ENCODE peak calls at places on chromosomes 16 and 17, in six cellular contexts. R is Panc1; B is lung; W is CD8-positive, alpha-beta T cell; E is upper lobe of right lung; U is tibial artery. Z is an unnamed sample. For H3K27me3, the result is how much of the 10 kb centered on the place peaks cover.

GRCh38 chr17:18921912-18922451 is 30.0 kb upstream of the SLC5A10 start:
- DNase-seq in R (no peak), B (no peak), W (no peak), E (no peak), U (no peak), Z (no peak)

GRCh38 chr17:41307647-41308046 is 1.5 kb downstream of the KRTAP16-1 start:
- DNase-seq in R (no peak), B (no peak), W (no peak), E (peak), U (no peak), Z (peak)

GRCh38 chr16:23700509-23700908 is 12.5 kb downstream of the ERN2 start:
- DNase-seq in R (no peak), B (no peak), W (no peak), E (no peak), U (no peak), Z (no peak)

GRCh38 chr17:63772801-63773271 is 561 bp downstream of the CCDC47 start:
- DNase-seq in R (no peak), B (no peak), W (no peak), E (no peak), U (no peak), Z (no peak)

GRCh38 chr17:36933174-36934143 is 3.8 kb upstream of the LHX1 start:
- DNase-seq in R (no peak), B (no peak), W (no peak), E (peak), U (no peak), Z (no peak)

GRCh38 chr16:70151391-70151790 is 22.2 kb upstream of the CLEC18C start:
- DNase-seq in R (no peak), B (no peak), W (no peak), E (no peak), U (no peak), Z (no peak)

GRCh38 chr17:5526821-5527598 is 40.6 kb downstream of the MIS12 start:
- DNase-seq in R (peak), B (no peak), W (no peak), E (peak), U (peak), Z (peak)

GRCh38 chr17:60390881-60391418 is 983 bp downstream of the USP32 start:
- DNase-seq in R (no peak), B (no peak), W (peak), E (no peak), U (peak), Z (peak)

GRCh38 chr16:86121611-86122010 is 222.6 kb downstream of the IRF8 start:
- DNase-seq in R (no peak), B (no peak), W (peak), E (no peak), U (no peak), Z (no peak)

GRCh38 chr16:4796982-4797804 is 2.0 kb downstream of the SMIM22 start:
- DNase-seq in R (no peak), B (no peak), W (no peak), E (no peak), U (no peak), Z (no peak)

GRCh38 chr16:68356249-68356918 is 45.6 kb downstream of the PRMT7 start:
- DNase-seq in R (no peak), B (no peak), W (peak), E (no peak), U (no peak), Z (no peak)

GRCh38 chr16:30948956-30949654 is at the start of gene ORAI3:
- DNase-seq in R (no peak), B (peak), W (peak), E (peak), U (peak), Z (peak)

GRCh38 chr17:37717627-37718382 is 27.1 kb downstream of the HNF1B start:
- DNase-seq in R (no peak), B (peak), W (no peak), E (peak), U (no peak), Z (no peak)

GRCh38 chr16:74865922-74866598 is 91.4 kb upstream of the FA2H start:
- DNase-seq in R (no peak), B (no peak), W (no peak), E (no peak), U (no peak), Z (no peak)

GRCh38 chr17:35080536-35080935 is 17.0 kb upstream of the RFFL start:
- DNase-seq in R (no peak), B (no peak), W (no peak), E (no peak), U (no peak), Z (no peak)

DNA sequence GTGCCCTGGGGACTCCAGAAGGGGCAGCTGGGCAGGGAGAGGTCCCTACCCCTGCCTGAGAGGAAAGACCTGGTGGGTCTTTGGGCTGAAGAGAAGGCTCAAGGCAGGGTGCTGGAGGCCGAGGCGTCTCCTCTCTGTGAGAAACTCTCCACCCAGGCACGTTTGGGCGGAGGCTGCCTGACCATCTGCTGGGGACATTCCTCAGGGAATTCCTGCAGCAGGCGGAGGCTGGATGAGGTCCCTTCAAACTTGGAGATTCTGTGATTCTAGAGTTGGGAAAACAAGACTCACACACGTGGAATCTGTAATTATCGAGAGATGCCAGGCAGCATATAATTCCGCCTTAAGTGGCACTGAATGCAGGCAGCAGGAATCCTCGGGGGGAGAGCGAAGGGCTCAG is 21.1 kb upstream of the PHF12 start:
- DNase-seq in R (no peak), B (no peak), W (no peak), E (no peak), U (no peak), Z (no peak)
- H3K27ac ChIP-seq in R (no peak), B (no peak), W (no peak), E (no peak), U (no peak), Z (no peak)

GRCh38 chr17:4445731-4446130 is 12.0 kb downstream of the SPNS3 start:
- DNase-seq in R (no peak), B (no peak), W (no peak), E (no peak), U (no peak), Z (no peak)

GRCh38 chr17:4444782-4445473 is 11.2 kb downstream of the SPNS3 start:
- DNase-seq in R (no peak), B (peak), W (no peak), E (peak), U (peak), Z (peak)

GRCh38 chr17:4448197-4448980 is 14.6 kb downstream of the SPNS3 start:
- DNase-seq in R (no peak), B (no peak), W (no peak), E (no peak), U (no peak), Z (no peak)

GRCh38 chr17:4449736-4450135 is 16.0 kb downstream of the SPNS3 start:
- DNase-seq in R (no peak), B (peak), W (no peak), E (peak), U (no peak), Z (no peak)

DNA sequence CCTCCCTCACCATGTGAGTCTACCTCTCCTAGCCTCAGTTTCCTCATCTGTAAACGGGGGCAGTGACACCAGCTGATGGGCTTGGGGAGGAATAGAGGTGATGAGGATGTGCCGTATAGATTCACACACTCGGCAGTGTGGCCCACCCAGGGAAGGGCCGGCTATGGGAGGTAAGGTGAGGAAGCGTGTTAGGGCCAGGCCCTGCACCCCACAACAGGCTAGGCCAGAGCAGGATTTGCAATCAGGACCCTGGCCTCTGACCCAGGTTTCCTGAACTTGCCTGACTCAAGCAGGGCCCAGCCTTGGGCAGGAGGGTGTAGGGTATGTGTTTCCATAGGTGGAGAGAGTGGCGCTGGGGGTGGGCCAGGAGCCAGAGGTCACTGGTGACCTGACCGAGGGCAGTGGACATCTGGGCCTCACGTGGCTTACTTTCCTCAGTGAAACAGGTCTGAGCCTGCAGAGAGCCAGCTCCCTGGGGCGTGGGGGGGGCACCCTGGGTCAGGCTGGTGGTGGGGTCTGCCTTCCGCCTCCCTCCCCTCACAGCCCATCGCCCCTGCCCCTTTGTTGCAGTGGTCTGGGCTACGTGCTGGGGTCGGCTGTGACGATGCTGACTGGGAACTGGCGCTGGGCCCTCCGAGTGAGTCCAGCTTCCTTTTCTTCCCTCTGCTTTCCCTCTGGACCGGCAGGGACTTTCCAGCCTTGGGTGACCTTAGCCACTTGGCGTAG is 12.7 kb downstream of the SPNS3 start:
- DNase-seq in R (no peak), B (no peak), W (no peak), E (no peak), U (no peak), Z (no peak)
- TF ChIP-seq CTCF in R (no peak), B (no peak), W (no peak), E (no peak), U (no peak), Z (no peak)

GRCh38 chr17:81162491-81162890 is 2.8 kb upstream of the PVALEF start:
- DNase-seq in R (no peak), B (no peak), W (no peak), E (no peak), U (no peak), Z (no peak)
- H3K27me3 ChIP-seq in R (under half), B (under half), W (under half), E (under half), U (half or more), Z (under half)

DNA sequence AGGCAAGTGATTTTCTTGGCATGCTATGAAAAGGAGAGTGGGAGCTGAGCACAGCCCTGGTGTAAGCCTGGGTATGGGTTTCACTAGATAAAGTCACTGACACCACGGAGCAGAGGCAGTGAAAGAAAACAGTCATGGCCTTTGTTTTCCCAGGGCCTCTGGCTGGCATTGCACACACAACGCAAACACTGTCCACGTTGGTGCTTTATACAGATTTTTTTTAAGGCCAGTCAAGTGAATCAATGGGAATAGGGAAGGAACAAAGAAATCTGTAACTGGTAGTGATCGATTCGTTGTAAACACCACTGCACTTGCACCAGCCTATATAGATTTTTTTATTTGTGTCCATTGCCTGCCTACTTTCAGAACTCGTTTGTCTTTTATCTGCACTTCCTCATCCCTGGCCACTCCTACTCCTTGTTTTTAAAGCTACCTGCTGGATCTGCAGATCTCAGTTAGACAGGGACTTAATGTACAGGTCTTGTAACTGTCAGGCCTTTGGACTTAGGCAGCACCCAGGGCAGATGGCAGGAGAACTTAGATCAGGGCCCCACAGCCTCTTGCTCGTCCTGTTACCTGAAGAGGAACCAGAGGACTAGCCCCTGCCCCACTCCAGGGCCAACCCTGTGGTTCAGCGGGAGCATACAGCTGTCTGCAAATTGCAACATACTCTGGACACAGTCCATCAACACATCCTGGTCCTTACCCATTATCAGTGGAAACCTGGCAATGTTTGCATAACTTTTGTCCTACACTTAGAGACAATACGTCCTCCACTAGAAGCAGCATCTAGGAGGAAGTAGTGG is 10.6 kb upstream of the TMIGD1 start:
- DNase-seq in R (no peak), B (peak), W (no peak), E (peak), U (no peak), Z (peak)
- H3K27ac ChIP-seq in R (peak), B (peak), W (no peak), E (peak), U (no peak), Z (peak)

GRCh38 chr17:79090503-79091372 is 16.1 kb downstream of the ENGASE start:
- DNase-seq in R (no peak), B (no peak), W (no peak), E (no peak), U (no peak), Z (no peak)
- TF ChIP-seq CTCF in R (no peak), B (no peak), W (no peak), E (peak), U (no peak), Z (no peak)

DNA sequence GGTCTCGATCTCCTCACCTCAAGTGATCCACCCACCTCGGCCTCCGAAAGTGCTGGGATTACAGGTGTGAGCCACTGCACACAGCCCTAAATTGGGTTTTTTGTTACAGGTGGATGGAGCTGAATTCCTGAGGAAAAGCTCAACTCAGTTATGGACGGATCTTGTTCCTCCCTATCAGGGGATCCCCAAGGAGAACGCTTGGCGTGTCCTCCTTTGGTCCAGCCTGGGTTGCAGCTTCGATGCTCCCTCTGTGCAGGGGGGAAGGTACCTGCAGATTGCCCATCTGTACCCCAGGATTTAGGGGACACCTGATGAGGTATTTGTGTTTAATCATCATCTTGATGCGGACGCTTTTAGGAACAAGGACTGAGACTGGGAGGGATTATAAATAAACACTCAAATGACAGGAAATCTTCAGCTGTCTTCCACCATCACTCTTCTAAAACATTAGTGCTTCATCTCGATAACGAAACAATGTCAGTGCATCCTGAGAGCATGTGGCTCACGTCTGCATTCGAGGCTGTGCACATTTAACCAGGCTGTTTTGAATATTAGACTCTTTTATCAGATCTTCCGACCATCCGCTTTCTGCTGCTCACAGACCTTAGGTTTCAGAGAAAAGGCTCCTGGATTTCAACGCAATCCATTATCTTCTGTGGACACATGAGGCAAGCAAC is 18.2 kb upstream of the MEIOB start:
- DNase-seq in R (no peak), B (no peak), W (no peak), E (no peak), U (no peak), Z (no peak)
- H3K27me3 ChIP-seq in R (under half), B (under half), W (under half), E (under half), U (under half), Z (under half)

Z was measured in heart left ventricle.